ENCODE peak calls at places on chromosomes 4 and X, in five cellular contexts. H is LoVo; U is heart left ventricle; X is KG1; J is stimulated activated CD4-positive, alpha-beta T cell treated with anti-CD3 and anti-CD28 coated beads, Interleukin-12 subunit alpha, Interleukin-12 subunit beta, amount 100 ng/mL, for 4 hours. P is an unnamed sample.

GRCh38 chr4:27005512-27006246 is 145.0 kb downstream of the STIM2 start:
- DNase-seq in X (no peak), H (no peak), U (no peak), J (no peak), P (no peak)

GRCh38 chr4:150209140-150209829 is 131.0 kb downstream of the DCLK2 start:
- DNase-seq in U (peak; percentile 70), H (peak; percentile 48), J (no peak), X (no peak), P (peak; percentile 11)

GRCh38 chrX:153493085-153493484 is 1.7 kb upstream of the BGN start:
- DNase-seq in J (no peak), U (no peak), X (no peak), H (no peak), P (no peak)

GRCh38 chr4:37634180-37634579 is 52.0 kb downstream of the RELL1 start:
- DNase-seq in J (no peak), X (no peak), H (no peak), U (no peak), P (no peak)

GRCh38 chr4:173288296-173288695 is 45.9 kb downstream of the HMGB2 start:
- DNase-seq in J (peak; percentile 66), X (no peak), U (peak; percentile 70), H (peak; percentile 14), P (peak; percentile 56)

GRCh38 chr4:113639311-113639710 is 122.2 kb downstream of the CAMK2D start:
- DNase-seq in U (no peak), X (no peak), H (no peak), J (no peak), P (no peak)

GRCh38 chr4:67403342-67403741 is 142.0 kb downstream of the CENPC start:
- DNase-seq in H (no peak), J (no peak), U (no peak), X (no peak), P (no peak)

GRCh38 chr4:71290481-71290880 is 48.3 kb upstream of the SLC4A4 start:
- DNase-seq in X (no peak), J (no peak), H (no peak), U (no peak), P (no peak)

GRCh38 chr4:177509346-177509745 is 67.1 kb upstream of the AGA start:
- DNase-seq in U (no peak), H (no peak), J (no peak), X (no peak), P (peak; percentile 72)

GRCh38 chr4:90982787-90983186 is 855.6 kb downstream of the CCSER1 start:
- DNase-seq in X (no peak), U (no peak), J (no peak), H (no peak), P (no peak)

GRCh38 chr4:78939667-78940008 is 400 bp upstream of the PAQR3 start:
- DNase-seq in U (no peak), H (no peak), J (no peak), X (no peak), P (no peak)

GRCh38 chr4:147865926-147866325 is 134.0 kb downstream of the ARHGAP10 start:
- DNase-seq in X (no peak), U (no peak), H (no peak), J (no peak), P (no peak)

GRCh38 chr4:1379801-1380331 is 26.4 kb downstream of the NKX1-1 start:
- DNase-seq in U (no peak), J (no peak), H (no peak), X (no peak), P (no peak)

GRCh38 chrX:112545051-112545450 is 134.7 kb downstream of the LHFPL1 start:
- DNase-seq in U (no peak), H (no peak), J (no peak), X (no peak), P (no peak)

GRCh38 chrX:132853040-132853439 is 105.4 kb downstream of the HS6ST2 start:
- DNase-seq in H (no peak), J (no peak), X (no peak), U (no peak), P (no peak)

GRCh38 chr4:95129708-95130343 is 372.1 kb downstream of the BMPR1B start:
- DNase-seq in J (no peak), U (peak; percentile 23), X (no peak), H (peak; percentile 80), P (peak; percentile 8)

GRCh38 chrX:39627257-39627656 is 470.5 kb downstream of the BCOR start:
- DNase-seq in J (peak; percentile 12), X (no peak), H (no peak), U (no peak), P (peak; percentile 15)

GRCh38 chr4:153610623-153611376 is 73.3 kb upstream of the TLR2 start:
- DNase-seq in U (no peak), X (no peak), J (no peak), H (no peak), P (no peak)

GRCh38 chrX:154381271-154381670 is 2.2 kb downstream of the EMD start:
- DNase-seq in U (no peak), J (no peak), X (no peak), H (no peak), P (no peak)

GRCh38 chr4:185134176-185134869 is 8.7 kb upstream of the SLC25A4 start:
- DNase-seq in J (no peak), H (peak; percentile 62), U (no peak), X (no peak), P (peak; percentile 54)

GRCh38 chr4:13298655-13299054 is 185.5 kb downstream of the RAB28 start:
- DNase-seq in U (no peak), H (no peak), X (no peak), J (no peak), P (no peak)

GRCh38 chr4:145732416-145732815 is 52.5 kb downstream of the C4orf51 start:
- DNase-seq in H (no peak), J (no peak), X (no peak), U (no peak), P (peak; percentile 13)

GRCh38 chrX:54495814-54496516 is at the start of gene FGD1:
- DNase-seq in X (no peak), J (peak; percentile 55), H (peak; percentile 69), U (peak; percentile 80), P (peak; percentile 44)

GRCh38 chrX:132732236-132732635 is 226.2 kb downstream of the HS6ST2 start:
- DNase-seq in X (no peak), J (no peak), U (no peak), H (no peak), P (no peak)

GRCh38 chrX:37383313-37383712 is 34.1 kb downstream of the PRRG1 start:
- DNase-seq in J (no peak), X (no peak), U (no peak), H (no peak), P (no peak)

GRCh38 chrX:264634-265455 is 16.3 kb upstream of the PLCXD1 start:
- DNase-seq in H (no peak), U (no peak), J (no peak), X (no peak), P (no peak)

GRCh38 chr4:135434936-135435335 is 1233.3 kb upstream of the PABPC4L start:
- DNase-seq in H (no peak), U (no peak), J (no peak), X (no peak), P (no peak)

GRCh38 chrX:68504237-68504636 is 5.4 kb downstream of the YIPF6 start:
- DNase-seq in H (no peak), U (no peak), X (no peak), J (peak; percentile 31), P (no peak)

GRCh38 chr4:19024047-19024446 is 1002.5 kb upstream of the LCORL start:
- DNase-seq in H (no peak), X (no peak), U (no peak), J (no peak), P (no peak)

GRCh38 chrX:31705816-31706215 is 634.0 kb upstream of the FTHL17 start:
- DNase-seq in J (no peak), U (no peak), X (no peak), H (no peak), P (no peak)

P was measured in small intestine.